ENCODE peak calls at places on chromosomes 2 and 18, in ten cellular contexts. G, Q, D, L, X, P, J, M, F and R are unnamed samples.

GRCh38 chr2:96262306-96262705 is 3.5 kb downstream of the TMEM127 start:
- DNase-seq in G (no peak), Q (no peak), D (no peak), L (no peak), X (no peak), P (no peak), J (no peak), M (no peak), F (no peak), R (no peak)

GRCh38 chr2:152950125-152950524 is 231.7 kb downstream of the ARL6IP6 start:
- DNase-seq in G (no peak), Q (peak), D (no peak), L (no peak), X (no peak), P (no peak), J (peak), M (no peak), F (no peak), R (no peak)

GRCh38 chr2:74532222-74532621 is 2.5 kb downstream of the HTRA2 start:
- DNase-seq in G (no peak), Q (peak), D (peak), L (no peak), X (no peak), P (no peak), J (no peak), M (peak), F (peak), R (no peak)

GRCh38 chr2:199458806-199459285 is 1.1 kb upstream of the SATB2 start:
- DNase-seq in G (no peak), Q (peak), D (peak), L (no peak), X (no peak), P (no peak), J (no peak), M (no peak), F (peak), R (no peak)

GRCh38 chr18:74222710-74223497 is 68.9 kb downstream of the CYB5A start:
- DNase-seq in G (no peak), Q (no peak), D (peak), L (no peak), X (no peak), P (no peak), J (no peak), M (no peak), F (no peak), R (no peak)

GRCh38 chr2:80153768-80154167 is 150.8 kb downstream of the LRRTM1 start:
- DNase-seq in G (no peak), Q (no peak), D (no peak), L (no peak), X (no peak), P (no peak), J (no peak), M (no peak), F (no peak), R (no peak)

GRCh38 chr2:73931531-73932500 is 5.1 kb downstream of the DGUOK start:
- DNase-seq in G (no peak), Q (peak), D (no peak), L (no peak), X (no peak), P (no peak), J (no peak), M (no peak), F (no peak), R (no peak)

GRCh38 chr2:171999125-171999524 is 628 bp upstream of the METAP1D start:
- DNase-seq in G (peak), Q (peak), D (no peak), L (no peak), X (no peak), P (no peak), J (no peak), M (no peak), F (no peak), R (no peak)

GRCh38 chr2:10601866-10602566 is 87.8 kb downstream of the NOL10 start:
- DNase-seq in G (no peak), Q (no peak), D (no peak), L (no peak), X (no peak), P (no peak), J (no peak), M (no peak), F (no peak), R (no peak)

GRCh38 chr2:240926516-240927389 is 20.6 kb downstream of the CROCC2 start:
- DNase-seq in G (no peak), Q (no peak), D (peak), L (peak), X (no peak), P (peak), J (peak), M (no peak), F (no peak), R (no peak)

GRCh38 chr2:83650897-83651296 is 808.2 kb downstream of the SUCLG1 start:
- DNase-seq in G (peak), Q (no peak), D (peak), L (no peak), X (no peak), P (no peak), J (no peak), M (no peak), F (no peak), R (no peak)

GRCh38 chr2:29568135-29568534 is 353.3 kb downstream of the ALK start:
- DNase-seq in G (no peak), Q (no peak), D (no peak), L (no peak), X (no peak), P (no peak), J (no peak), M (no peak), F (no peak), R (no peak)

GRCh38 chr2:239685556-239685955 is 284.7 kb upstream of the HDAC4 start:
- DNase-seq in G (no peak), Q (no peak), D (no peak), L (no peak), X (no peak), P (no peak), J (no peak), M (no peak), F (no peak), R (no peak)

GRCh38 chr2:141186413-141187062 is 944.3 kb downstream of the LRP1B start:
- DNase-seq in G (no peak), Q (no peak), D (no peak), L (no peak), X (no peak), P (no peak), J (no peak), M (no peak), F (no peak), R (no peak)

GRCh38 chr2:33071591-33071990 is 124.8 kb downstream of the LTBP1 start:
- DNase-seq in G (no peak), Q (no peak), D (no peak), L (no peak), X (no peak), P (no peak), J (no peak), M (no peak), F (no peak), R (no peak)